ENCODE peak calls at places on chromosomes 2 and 18, in seven cellular contexts. One of them, this sample, is unnamed.

GRCh38 chr2:145100301-145100700 is 580.4 kb upstream of the ZEB2 start:
- DNase-seq in DMS79 treated with DMSO at 0.1 percent for 48 hours: no peak
- DNase-seq in EL: no peak
- DNase-seq in T-helper 17 cell: no peak
- DNase-seq in cardiac fibroblast: no peak
- DNase-seq in activated CD4-positive, alpha-beta T cell treated with anti-CD3 and anti-CD28 coated beads, Interleukin-2, amount 50 U/mL, for 1 hour: no peak
- DNase-seq in sigmoid colon: no peak
- DNase-seq in this sample: no peak

GRCh38 chr18:46097378-46097852 is 681 bp downstream of the ATP5F1A start:
- DNase-seq in sigmoid colon: no peak
- DNase-seq in EL: peak; percentile 21
- DNase-seq in cardiac fibroblast: no peak
- DNase-seq in T-helper 17 cell: no peak
- DNase-seq in activated CD4-positive, alpha-beta T cell treated with anti-CD3 and anti-CD28 coated beads, Interleukin-2, amount 50 U/mL, for 1 hour: no peak
- DNase-seq in DMS79 treated with DMSO at 0.1 percent for 48 hours: peak; percentile 65
- DNase-seq in this sample: no peak

GRCh38 chr2:8454797-8455196 is 227.1 kb upstream of the ID2 start:
- DNase-seq in cardiac fibroblast: no peak
- DNase-seq in EL: no peak
- DNase-seq in activated CD4-positive, alpha-beta T cell treated with anti-CD3 and anti-CD28 coated beads, Interleukin-2, amount 50 U/mL, for 1 hour: no peak
- DNase-seq in sigmoid colon: peak; percentile 37
- DNase-seq in DMS79 treated with DMSO at 0.1 percent for 48 hours: no peak
- DNase-seq in T-helper 17 cell: no peak
- DNase-seq in this sample: no peak

GRCh38 chr2:223652122-223652521 is 50.0 kb upstream of the SCG2 start:
- DNase-seq in DMS79 treated with DMSO at 0.1 percent for 48 hours: no peak
- DNase-seq in EL: no peak
- DNase-seq in sigmoid colon: no peak
- DNase-seq in cardiac fibroblast: no peak
- DNase-seq in T-helper 17 cell: no peak
- DNase-seq in activated CD4-positive, alpha-beta T cell treated with anti-CD3 and anti-CD28 coated beads, Interleukin-2, amount 50 U/mL, for 1 hour: no peak
- DNase-seq in this sample: no peak

GRCh38 chr2:173653427-173653795 is 298.7 kb downstream of the CDCA7 start:
- DNase-seq in cardiac fibroblast: no peak
- DNase-seq in DMS79 treated with DMSO at 0.1 percent for 48 hours: peak; percentile 23
- DNase-seq in sigmoid colon: no peak
- DNase-seq in activated CD4-positive, alpha-beta T cell treated with anti-CD3 and anti-CD28 coated beads, Interleukin-2, amount 50 U/mL, for 1 hour: no peak
- DNase-seq in EL: no peak
- DNase-seq in T-helper 17 cell: no peak
- DNase-seq in this sample: no peak

GRCh38 chr18:50424877-50425690 is 50.2 kb downstream of the SKA1 start:
- DNase-seq in T-helper 17 cell: no peak
- DNase-seq in cardiac fibroblast: peak; percentile 52
- DNase-seq in activated CD4-positive, alpha-beta T cell treated with anti-CD3 and anti-CD28 coated beads, Interleukin-2, amount 50 U/mL, for 1 hour: no peak
- DNase-seq in DMS79 treated with DMSO at 0.1 percent for 48 hours: no peak
- DNase-seq in EL: peak; percentile 11
- DNase-seq in sigmoid colon: no peak
- DNase-seq in this sample: no peak

GRCh38 chr2:153195342-153195741 is 283.2 kb downstream of the RPRM start:
- DNase-seq in EL: no peak
- DNase-seq in cardiac fibroblast: no peak
- DNase-seq in sigmoid colon: no peak
- DNase-seq in activated CD4-positive, alpha-beta T cell treated with anti-CD3 and anti-CD28 coated beads, Interleukin-2, amount 50 U/mL, for 1 hour: no peak
- DNase-seq in DMS79 treated with DMSO at 0.1 percent for 48 hours: no peak
- DNase-seq in T-helper 17 cell: no peak
- DNase-seq in this sample: no peak

GRCh38 chr2:195532255-195532627 is 124.8 kb upstream of the SLC39A10 start:
- DNase-seq in activated CD4-positive, alpha-beta T cell treated with anti-CD3 and anti-CD28 coated beads, Interleukin-2, amount 50 U/mL, for 1 hour: no peak
- DNase-seq in sigmoid colon: no peak
- DNase-seq in DMS79 treated with DMSO at 0.1 percent for 48 hours: no peak
- DNase-seq in EL: no peak
- DNase-seq in T-helper 17 cell: no peak
- DNase-seq in cardiac fibroblast: peak; percentile 30
- DNase-seq in this sample: no peak

GRCh38 chr2:181586569-181587076 is 70.3 kb downstream of the CERKL start:
- DNase-seq in cardiac fibroblast: no peak
- DNase-seq in activated CD4-positive, alpha-beta T cell treated with anti-CD3 and anti-CD28 coated beads, Interleukin-2, amount 50 U/mL, for 1 hour: no peak
- DNase-seq in T-helper 17 cell: no peak
- DNase-seq in sigmoid colon: no peak
- DNase-seq in EL: no peak
- DNase-seq in DMS79 treated with DMSO at 0.1 percent for 48 hours: peak; percentile 92
- DNase-seq in this sample: no peak